ENCODE peak calls at places on chromosome 12, in four cellular contexts. L is progenitor cell of endocrine pancreas, S is AG09309, Z is AG04449. W is an unnamed sample.

GRCh38 chr12:50187084-50187900 is 20.1 kb upstream of the CERS5 start:
- DNase-seq in Z (peak; percentile 91), S (peak; percentile 89), L (no peak), W (no peak)

GRCh38 chr12:72499244-72499643 is 227.1 kb downstream of the TRHDE start:
- DNase-seq in S (no peak), Z (no peak), L (no peak), W (no peak)

GRCh38 chr12:3204716-3205617 is 127.8 kb downstream of the TSPAN9 start:
- DNase-seq in L (no peak), S (no peak), Z (no peak), W (no peak)

GRCh38 chr12:108516511-108517275 is 1.6 kb downstream of the FICD start:
- DNase-seq in S (no peak), Z (no peak), L (no peak), W (no peak)

GRCh38 chr12:6786416-6787094 is 2.8 kb upstream of the CD4 start:
- DNase-seq in S (no peak), Z (no peak), L (no peak), W (no peak)

GRCh38 chr12:127044841-127045240 is 1222.1 kb upstream of the TMEM132C start:
- DNase-seq in Z (no peak), S (no peak), L (no peak), W (no peak)

GRCh38 chr12:31518680-31519227 is 72.2 kb downstream of the DENND5B start:
- DNase-seq in S (peak; percentile 99), Z (peak; percentile 100), L (no peak), W (no peak)

GRCh38 chr12:25020621-25021243 is 71.8 kb upstream of the BCAT1 start:
- DNase-seq in S (no peak), L (no peak), Z (no peak), W (no peak)

GRCh38 chr12:72295101-72295500 is 22.9 kb downstream of the TRHDE start:
- DNase-seq in L (no peak), S (no peak), Z (no peak), W (no peak)

GRCh38 chr12:126191037-126191891 is 1126.0 kb downstream of the AACS start:
- DNase-seq in Z (no peak), L (peak; percentile 19), S (no peak), W (peak; percentile 40)

GRCh38 chr12:127560041-127560478 is 706.9 kb upstream of the TMEM132C start:
- DNase-seq in Z (no peak), S (no peak), L (no peak), W (no peak)

GRCh38 chr12:47071241-47071852 is 8.1 kb upstream of the PCED1B start:
- DNase-seq in S (no peak), L (no peak), Z (no peak), W (no peak)

GRCh38 chr12:58393152-58393551 is 451.8 kb downstream of the ATP23 start:
- DNase-seq in S (no peak), Z (no peak), L (no peak), W (no peak)

GRCh38 chr12:92608418-92609091 is 94.2 kb upstream of the PLEKHG7 start:
- DNase-seq in L (no peak), Z (no peak), S (no peak), W (no peak)

GRCh38 chr12:109523071-109523470 is 45.6 kb downstream of the UBE3B start:
- DNase-seq in L (no peak), S (no peak), Z (no peak), W (no peak)

GRCh38 chr12:109609256-109609821 is 35.7 kb downstream of the MVK start:
- DNase-seq in L (no peak), S (no peak), Z (no peak), W (no peak)

GRCh38 chr12:78793491-78793890 is 71.1 kb upstream of the SYT1 start:
- DNase-seq in L (no peak), Z (no peak), S (no peak), W (no peak)

GRCh38 chr12:120094485-120094884 is 22.1 kb downstream of the RAB35 start:
- DNase-seq in Z (no peak), L (no peak), S (no peak), W (no peak)

GRCh38 chr12:96335270-96335669 is 65.0 kb downstream of the CDK17 start:
- DNase-seq in L (no peak), S (no peak), Z (no peak), W (no peak)

GRCh38 chr12:52836042-52836466 is 1.9 kb upstream of the KRT79 start:
- DNase-seq in Z (no peak), S (no peak), L (no peak), W (no peak)

GRCh38 chr12:54439521-54440255 is 20.6 kb upstream of the ITGA5 start:
- DNase-seq in Z (peak; percentile 71), L (no peak), S (peak; percentile 65), W (no peak)

GRCh38 chr12:68319988-68320623 is 12.1 kb downstream of the MDM1 start:
- DNase-seq in S (peak; percentile 73), L (no peak), Z (peak; percentile 51), W (no peak)

GRCh38 chr12:114168061-114168460 is 201.9 kb upstream of the RBM19 start:
- DNase-seq in L (no peak), S (peak; percentile 53), Z (no peak), W (no peak)

GRCh38 chr12:97306121-97306520 is 156.5 kb upstream of the RMST start:
- DNase-seq in Z (no peak), L (no peak), S (no peak), W (no peak)

GRCh38 chr12:90695415-90695814 is 259.6 kb downstream of the CCER1 start:
- DNase-seq in Z (no peak), S (no peak), L (no peak), W (no peak)
- TF ChIP-seq CTCF in Z (no peak), S (peak; percentile 34), L (no peak), W (no peak)

GRCh38 chr12:66403746-66404145 is 101.5 kb downstream of the HELB start:
- DNase-seq in L (no peak), Z (no peak), S (no peak), W (no peak)

GRCh38 chr12:66405395-66405794 is 103.1 kb downstream of the HELB start:
- DNase-seq in Z (no peak), L (no peak), S (no peak), W (no peak)

DNA sequence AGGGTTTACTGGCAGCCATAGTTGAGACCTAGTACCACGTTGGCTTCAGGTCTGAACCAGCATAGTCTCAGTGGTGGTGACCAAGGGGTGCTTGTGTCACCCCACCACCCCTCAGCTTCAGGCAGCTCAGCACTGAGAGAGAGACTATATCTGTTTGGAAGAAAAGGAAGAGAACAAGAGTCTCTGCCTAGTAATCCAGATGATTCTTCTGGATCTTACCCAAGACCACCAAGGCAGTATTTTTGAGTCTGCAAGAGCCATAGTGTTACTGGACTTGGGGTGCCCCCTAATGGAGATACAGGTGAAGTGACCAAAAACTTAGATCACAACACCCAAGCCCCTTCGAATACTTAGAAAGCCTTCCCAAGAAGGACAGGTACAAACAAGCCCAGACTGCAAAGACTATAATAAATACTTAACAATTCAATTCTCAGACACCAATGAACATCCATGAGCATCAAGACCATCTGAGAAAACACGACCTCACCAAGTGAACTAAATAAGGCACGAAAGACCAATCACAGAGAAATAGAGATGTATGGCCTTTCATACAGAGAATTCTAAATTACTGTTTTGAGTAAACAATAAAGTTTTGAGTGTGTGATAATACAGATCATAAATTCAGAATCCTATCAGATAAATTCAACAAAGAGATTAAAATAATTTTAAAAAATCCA is 107.0 kb downstream of the HELB start:
- DNase-seq in L (no peak), Z (peak; percentile 28), S (peak; percentile 32), W (no peak)
- TF ChIP-seq CTCF in L (peak; percentile 55), Z (peak; percentile 61), S (peak; percentile 77), W (peak; percentile 72)

GRCh38 chr12:29241821-29242591 is 92.9 kb downstream of the FAR2 start:
- DNase-seq in L (no peak), Z (peak; percentile 77), S (peak; percentile 82), W (no peak)
- TF ChIP-seq CTCF in L (no peak), Z (no peak), S (peak; percentile 17), W (no peak)

GRCh38 chr12:15982471-15982870 is 71.3 kb downstream of the DERA start:
- DNase-seq in S (peak; percentile 50), L (no peak), Z (no peak), W (no peak)
- TF ChIP-seq CTCF in S (peak; percentile 57), L (peak; percentile 50), Z (peak; percentile 54), W (no peak)

DNA sequence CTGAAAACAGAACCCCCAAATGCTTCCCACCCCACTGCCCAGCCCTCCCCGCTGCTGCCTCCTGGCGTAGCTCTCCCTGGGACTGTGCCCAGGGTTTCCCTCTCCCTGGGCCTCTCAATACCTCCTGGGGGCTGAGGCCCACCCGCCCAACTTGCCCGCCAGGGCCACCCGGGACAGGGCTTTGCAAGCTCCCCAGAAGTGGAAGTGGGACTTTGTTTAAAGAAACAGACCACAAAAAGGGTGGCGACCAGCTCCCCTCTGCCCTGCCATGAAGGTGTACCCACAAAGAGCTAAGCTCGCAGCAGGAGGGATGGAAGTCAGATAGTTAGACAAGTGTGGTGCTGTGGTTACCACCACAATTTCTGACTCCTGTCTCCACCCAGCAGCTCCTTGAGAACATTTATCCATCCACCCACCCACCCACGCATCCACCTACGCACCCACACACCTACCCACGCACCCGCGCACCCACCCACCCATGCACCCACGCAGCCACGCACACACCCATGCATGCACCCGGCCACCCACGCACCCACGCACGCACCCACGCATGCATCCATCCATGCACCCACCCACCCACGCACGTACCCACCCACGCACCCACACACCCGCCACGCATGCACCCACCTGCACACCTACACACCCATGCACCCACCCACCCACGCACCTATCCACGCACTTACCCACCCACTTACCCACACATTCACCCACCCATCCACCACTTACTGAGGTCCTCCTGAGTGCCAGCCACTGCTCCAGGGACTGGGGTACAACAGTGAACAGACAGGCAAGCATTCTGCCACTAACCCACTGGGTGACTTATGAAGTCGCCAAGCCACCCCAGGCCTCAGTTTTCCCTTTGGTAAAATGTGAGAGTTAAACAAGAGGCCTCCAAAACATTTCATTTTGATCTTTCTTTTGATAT is 127.3 kb downstream of the SCARB1 start:
- DNase-seq in Z (no peak), S (no peak), L (no peak), W (no peak)
- TF ChIP-seq CTCF in Z (no peak), S (no peak), L (no peak), W (no peak)

DNA sequence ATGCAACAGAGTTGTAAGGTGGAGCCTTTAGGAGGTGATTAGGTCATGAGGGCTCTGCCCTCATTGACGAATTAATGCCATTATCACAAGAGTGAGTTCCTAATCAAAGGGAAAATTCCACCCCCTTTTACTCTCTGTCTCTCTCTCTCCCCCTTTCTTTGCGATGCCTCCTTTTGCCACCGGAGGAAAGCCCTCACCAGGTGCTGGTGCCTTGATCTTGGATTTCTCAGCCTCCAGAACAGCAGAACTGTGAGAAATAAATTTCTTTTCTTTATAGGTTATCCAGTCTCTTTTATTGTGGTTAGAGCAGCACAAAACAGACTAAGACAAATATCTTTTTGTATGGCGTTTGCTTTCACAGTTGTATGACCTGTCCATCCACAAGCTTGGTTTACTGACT is 180.0 kb upstream of the ARID2 start:
- DNase-seq in S (no peak), L (no peak), Z (no peak), W (no peak)
- TF ChIP-seq CTCF in S (no peak), L (no peak), Z (no peak), W (no peak)